ENCODE peak calls at places on chromosomes 1 and 21, in ten cellular contexts. M is T1000; D is A549; G is HFF-Myc; I is EL; E is M059J; T is sigmoid colon; B is skeletal muscle cell; A is CD4-positive, alpha-beta T cell; Q is prostate gland. P is an unnamed sample.
A peak's percentile ranks its signal among the peaks of the same experiment; 100 is the strongest.

GRCh38 chr1:97778718-97779117 is 142.1 kb downstream of the DPYD start:
- DNase-seq in M (no peak), D (no peak), G (no peak), I (no peak), E (no peak), T (no peak), B (no peak), A (no peak), Q (no peak), P (no peak)

GRCh38 chr1:205066221-205066818 is 17.9 kb downstream of the TMEM81 start:
- DNase-seq in M (no peak), D (no peak), G (no peak), I (no peak), E (peak; percentile 25), T (peak; percentile 57), B (no peak), A (no peak), Q (no peak), P (no peak)

GRCh38 chr1:148161252-148161901 is 9.3 kb upstream of the NBPF11 start:
- DNase-seq in M (no peak), D (no peak), G (no peak), I (no peak), E (no peak), T (no peak), B (no peak), A (no peak), Q (no peak), P (no peak)

GRCh38 chr1:202130275-202130646 is 7.5 kb downstream of the GPR37L1 start:
- DNase-seq in M (no peak), D (no peak), G (no peak), I (no peak), E (no peak), T (peak; percentile 71), B (no peak), A (no peak), Q (no peak), P (no peak)

GRCh38 chr21:29130234-29130993 is at the start of gene MAP3K7CL:
- DNase-seq in M (peak; percentile 92), D (no peak), G (peak; percentile 77), I (peak; percentile 100), E (peak; percentile 100), T (peak; percentile 81), B (peak; percentile 99), A (no peak), Q (no peak), P (no peak)

GRCh38 chr1:103106426-103107321 is 1.6 kb downstream of the COL11A1 start:
- DNase-seq in M (peak; percentile 18), D (peak; percentile 54), G (no peak), I (peak; percentile 86), E (peak; percentile 35), T (peak; percentile 66), B (no peak), A (no peak), Q (peak; percentile 6), P (peak; percentile 37)

GRCh38 chr1:7505094-7505838 is 265.8 kb upstream of the VAMP3 start:
- DNase-seq in M (no peak), D (no peak), G (no peak), I (no peak), E (no peak), T (no peak), B (no peak), A (no peak), Q (no peak), P (no peak)

GRCh38 chr1:21518774-21519455 is 9.7 kb downstream of the ALPL start:
- DNase-seq in M (no peak), D (no peak), G (no peak), I (no peak), E (no peak), T (no peak), B (no peak), A (no peak), Q (no peak), P (no peak)

GRCh38 chr1:152035406-152036315 is 1.1 kb downstream of the S100A11 start:
- DNase-seq in M (no peak), D (peak; percentile 42), G (no peak), I (peak; percentile 45), E (peak; percentile 49), T (no peak), B (no peak), A (no peak), Q (peak; percentile 49), P (no peak)

GRCh38 chr1:16402742-16403141 is 34.5 kb downstream of the SPATA21 start:
- DNase-seq in M (no peak), D (no peak), G (no peak), I (peak; percentile 39), E (no peak), T (no peak), B (no peak), A (no peak), Q (no peak), P (no peak)

GRCh38 chr1:24929091-24929875 is 793 bp downstream of the RUNX3 start:
- DNase-seq in M (no peak), D (peak; percentile 27), G (no peak), I (peak; percentile 40), E (no peak), T (peak; percentile 56), B (no peak), A (peak; percentile 46), Q (no peak), P (no peak)

GRCh38 chr1:169460193-169460833 is 25.4 kb downstream of the SLC19A2 start:
- DNase-seq in M (no peak), D (no peak), G (peak; percentile 6), I (peak; percentile 36), E (no peak), T (no peak), B (no peak), A (no peak), Q (no peak), P (no peak)

GRCh38 chr1:29590583-29591555 is 354.5 kb downstream of the PTPRU start:
- DNase-seq in M (peak; percentile 82), D (no peak), G (no peak), I (peak; percentile 59), E (peak; percentile 96), T (no peak), B (no peak), A (no peak), Q (no peak), P (no peak)

GRCh38 chr1:228305721-228306152 is 97.9 kb downstream of the OBSCN start:
- DNase-seq in M (no peak), D (no peak), G (no peak), I (no peak), E (no peak), T (peak; percentile 57), B (no peak), A (no peak), Q (no peak), P (no peak)

GRCh38 chr1:186865253-186865652 is 36.5 kb downstream of the PLA2G4A start:
- DNase-seq in M (no peak), D (no peak), G (no peak), I (no peak), E (no peak), T (no peak), B (no peak), A (no peak), Q (no peak), P (no peak)

GRCh38 chr1:163069142-163069541 is at the start of gene RGS4:
- DNase-seq in M (no peak), D (peak; percentile 29), G (peak; percentile 93), I (peak; percentile 96), E (peak; percentile 89), T (peak; percentile 79), B (peak; percentile 86), A (no peak), Q (peak; percentile 27), P (peak; percentile 84)